ENCODE peak calls at places on chromosomes 2 and 18, in five cellular contexts. A is aorta; M is CD8-positive, alpha-beta T cell; P is GM23338; T is Peyer's patch. G is an unnamed sample. For H3K4me1, the result is how much of the 10 kb centered on the place peaks cover.

GRCh38 chr2:120983344-120983743 is 247.7 kb downstream of the GLI2 start:
- DNase-seq in T (peak), P (no peak), A (no peak), M (no peak), G (peak)

GRCh38 chr2:119338826-119339561 is 27.6 kb downstream of the C2orf76 start:
- DNase-seq in T (no peak), P (no peak), M (peak), A (peak), G (no peak)

GRCh38 chr2:240538031-240538780 is 19.6 kb downstream of the ANKMY1 start:
- DNase-seq in A (no peak), M (no peak), T (no peak), P (no peak), G (no peak)

GRCh38 chr2:118678985-118679384 is 168.5 kb downstream of the EN1 start:
- DNase-seq in M (no peak), P (no peak), A (no peak), T (no peak), G (no peak)

GRCh38 chr2:33014268-33014667 is 67.5 kb downstream of the LTBP1 start:
- DNase-seq in T (no peak), P (no peak), M (no peak), A (no peak), G (peak)

GRCh38 chr2:99974275-99974674 is 168.1 kb downstream of the AFF3 start:
- DNase-seq in M (no peak), T (no peak), A (no peak), P (no peak), G (no peak)

GRCh38 chr2:74599676-74600075 is 45.2 kb downstream of the DOK1 start:
- DNase-seq in M (no peak), T (no peak), A (no peak), P (no peak), G (no peak)

GRCh38 chr2:24491626-24492282 is 700 bp downstream of the NCOA1 start:
- DNase-seq in A (peak), T (peak), P (peak), M (peak), G (peak)

GRCh38 chr2:15595936-15596335 is 4.3 kb downstream of the DDX1 start:
- DNase-seq in T (no peak), P (no peak), A (no peak), M (no peak), G (no peak)

GRCh38 chr2:160388464-160389263 is 104.9 kb downstream of the RBMS1 start:
- DNase-seq in T (no peak), M (peak), A (peak), P (peak), G (no peak)

GRCh38 chr2:192828175-192828574 is 633.4 kb upstream of the TMEFF2 start:
- DNase-seq in A (no peak), M (no peak), P (no peak), T (no peak), G (no peak)

GRCh38 chr2:81087646-81088045 is 783.1 kb upstream of the LRRTM1 start:
- DNase-seq in A (no peak), P (no peak), T (no peak), M (no peak), G (no peak)

GRCh38 chr18:908631-909621 is 4.3 kb downstream of the ADCYAP1 start:
- DNase-seq in T (no peak), M (no peak), A (no peak), P (peak), G (no peak)

GRCh38 chr2:118791511-118791910 is 55.9 kb downstream of the EN1 start:
- DNase-seq in A (no peak), P (no peak), M (no peak), T (no peak), G (no peak)

GRCh38 chr2:48170281-48170680 is 264.0 kb upstream of the FBXO11 start:
- DNase-seq in M (no peak), T (no peak), P (no peak), A (no peak), G (no peak)

GRCh38 chr2:202660796-202661195 is 26.0 kb downstream of the FAM117B start:
- DNase-seq in P (no peak), M (no peak), T (no peak), A (no peak), G (no peak)

GRCh38 chr2:207746131-207746530 is 23.6 kb downstream of the FZD5 start:
- DNase-seq in A (peak), T (no peak), P (peak), M (no peak), G (peak)

GRCh38 chr18:74541703-74542555 is 7.6 kb downstream of the CNDP1 start:
- DNase-seq in P (no peak), T (peak), M (no peak), A (no peak), G (no peak)

GRCh38 chr2:120628248-120628647 is 107.4 kb upstream of the GLI2 start:
- DNase-seq in T (no peak), A (no peak), P (no peak), M (no peak), G (no peak)

GRCh38 chr2:195590866-195591215 is 66.2 kb upstream of the SLC39A10 start:
- DNase-seq in P (no peak), M (no peak), T (no peak), A (no peak), G (no peak)

GRCh38 chr2:225137971-225138370 is 95.7 kb upstream of the DOCK10 start:
- DNase-seq in T (no peak), M (no peak), P (no peak), A (no peak), G (no peak)

GRCh38 chr2:46939596-46940359 is 24.2 kb upstream of the MCFD2 start:
- DNase-seq in P (no peak), T (no peak), M (no peak), A (no peak), G (peak)

GRCh38 chr2:169080250-169081035 is 11.1 kb downstream of the DHRS9 start:
- DNase-seq in M (no peak), T (no peak), P (no peak), A (peak), G (no peak)

GRCh38 chr2:186611526-186611925 is 21.7 kb downstream of the ITGAV start:
- DNase-seq in M (no peak), P (no peak), A (no peak), T (no peak), G (no peak)

GRCh38 chr2:15177103-15177502 is 384.0 kb downstream of the NBAS start:
- DNase-seq in A (no peak), M (peak), T (no peak), P (no peak), G (no peak)

GRCh38 chr2:60764736-60765534 is 8.9 kb downstream of the PAPOLG start:
- DNase-seq in T (no peak), M (no peak), A (no peak), P (no peak), G (no peak)

DNA sequence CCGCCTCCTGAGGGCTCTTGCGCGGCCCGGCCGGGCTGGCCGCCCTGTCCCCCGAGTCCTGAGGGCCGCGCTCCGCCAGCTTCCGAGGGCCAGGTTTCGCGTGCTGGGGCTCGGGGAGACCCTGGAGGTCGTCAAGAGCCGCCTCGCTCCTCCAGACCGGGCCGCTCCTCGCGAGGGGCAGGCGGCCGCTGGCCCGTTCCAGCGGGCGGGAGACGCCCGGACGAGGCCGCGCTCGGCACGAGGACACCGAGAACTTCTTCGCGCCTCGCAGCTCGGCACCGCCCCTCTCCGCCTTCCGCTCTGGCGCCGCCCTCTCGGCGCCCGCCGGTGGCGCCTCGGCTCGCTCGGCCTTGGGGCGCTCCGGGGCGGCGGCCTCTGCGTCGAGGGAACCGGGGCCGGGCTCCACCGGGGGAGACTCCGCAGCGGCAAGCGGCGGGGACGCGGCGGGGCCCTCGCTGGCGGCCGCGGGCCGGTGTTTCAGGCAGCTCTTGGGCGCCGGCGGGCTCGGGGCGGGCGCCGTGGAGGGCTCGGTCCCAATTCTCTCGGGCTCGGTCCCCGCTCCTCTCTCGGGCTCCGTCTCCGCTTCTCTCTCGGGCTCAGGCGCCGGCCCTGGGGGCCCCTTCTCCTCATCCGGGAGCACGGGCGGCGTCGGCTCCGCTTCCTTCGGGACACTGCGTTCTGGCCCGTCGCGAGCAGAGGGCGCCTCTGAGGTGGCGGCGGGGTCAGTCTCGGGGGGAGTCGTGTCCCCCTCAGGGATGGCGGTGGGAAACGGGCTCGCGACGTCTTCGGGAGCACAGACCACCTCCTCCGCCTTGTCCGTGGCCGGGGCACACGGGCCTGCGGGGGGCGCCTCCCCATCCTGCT is 91.6 kb upstream of the MGAT4A start:
- DNase-seq in T (peak), A (peak), M (peak), P (peak), G (no peak)
- H3K4me1 ChIP-seq in T (under half), A (under half), M (under half), P (under half), G (under half)

GRCh38 chr2:10078704-10079191 is 1.5 kb downstream of the CYS1 start:
- DNase-seq in M (no peak), P (no peak), T (no peak), A (no peak), G (no peak)
- H3K4me3 ChIP-seq in M (peak), P (peak), T (peak), A (peak), G (peak)

DNA sequence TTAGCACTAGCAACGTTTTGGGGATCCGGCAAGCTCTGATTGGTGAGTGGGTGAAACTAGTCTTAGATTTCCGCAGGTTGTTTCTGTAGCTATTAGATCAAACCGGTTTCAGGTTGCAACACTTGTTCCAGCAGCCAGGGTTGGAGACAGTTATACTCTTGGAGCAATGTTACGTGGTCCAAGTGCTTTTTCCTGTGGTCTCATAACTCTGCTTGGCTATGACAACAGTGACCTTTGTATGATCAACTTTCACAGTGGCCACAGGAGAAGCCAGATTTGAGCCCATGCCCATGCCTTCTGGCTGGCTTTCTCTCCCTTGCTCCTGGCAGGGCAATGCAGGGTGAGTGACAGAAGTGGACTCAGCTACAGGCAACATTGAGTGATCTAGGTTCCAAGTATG is 84.5 kb upstream of the TAF1B start:
- DNase-seq in A (no peak), M (no peak), P (no peak), T (no peak), G (peak)
- H3K4me1 ChIP-seq in A (under half), M (under half), P (under half), T (under half), G (under half)

GRCh38 chr2:237413293-237414055 is 490 bp downstream of the COL6A3 start:
- DNase-seq in A (no peak), T (no peak), P (no peak), M (no peak), G (no peak)

GRCh38 chr2:237412646-237413292 is 1.2 kb downstream of the COL6A3 start:
- DNase-seq in A (no peak), P (no peak), M (no peak), T (no peak), G (no peak)

GRCh38 chr2:237408280-237408679 is 5.7 kb downstream of the COL6A3 start:
- DNase-seq in M (no peak), T (no peak), A (peak), P (no peak), G (no peak)

GRCh38 chr2:237411683-237412349 is 2.1 kb downstream of the COL6A3 start:
- DNase-seq in T (no peak), P (peak), A (no peak), M (no peak), G (peak)

DNA sequence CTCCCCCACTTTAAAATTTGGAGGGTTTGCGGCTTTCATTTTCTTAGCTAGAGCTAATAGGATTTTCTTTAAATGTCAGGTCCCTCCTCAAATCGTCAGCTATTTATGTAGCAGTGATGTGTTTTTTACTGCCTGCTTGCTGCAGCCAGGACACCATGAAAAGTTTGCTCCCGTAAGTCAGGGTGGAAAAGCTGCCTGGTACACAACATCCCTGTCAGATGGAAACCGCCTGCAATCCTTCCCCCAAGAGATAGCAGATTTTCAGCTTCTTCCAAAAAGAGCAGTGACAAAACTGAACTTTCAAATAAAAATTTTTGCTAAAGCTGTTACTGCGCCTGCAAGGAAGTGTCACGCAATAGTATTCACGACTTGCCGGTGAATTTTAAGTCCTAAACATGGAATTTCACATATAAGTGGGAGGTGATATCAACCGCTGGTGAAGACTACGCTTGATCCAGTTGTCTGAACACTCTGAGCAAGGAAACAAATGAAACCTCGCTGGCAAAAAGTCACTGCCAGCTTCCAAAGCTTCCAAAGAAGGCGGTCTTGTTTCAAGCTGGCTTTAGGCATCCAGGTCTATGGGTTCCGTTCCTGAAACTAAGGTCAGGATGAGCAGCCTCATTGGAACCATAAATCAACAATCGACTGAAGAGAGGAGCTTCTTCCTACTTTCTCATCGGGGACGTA is 2.9 kb downstream of the COL6A3 start:
- DNase-seq in M (no peak), T (no peak), A (no peak), P (no peak), G (no peak)
- H3K4me3 ChIP-seq in M (no peak), T (peak), A (peak), P (no peak), G (no peak)

GRCh38 chr2:3147641-3148530 is 229.7 kb downstream of the EIPR1 start:
- DNase-seq in M (no peak), A (no peak), P (no peak), T (no peak), G (no peak)

GRCh38 chr2:3148716-3149115 is 228.9 kb downstream of the EIPR1 start:
- DNase-seq in P (no peak), T (no peak), M (no peak), A (no peak), G (no peak)

GRCh38 chr2:3151153-3151918 is 226.3 kb downstream of the EIPR1 start:
- DNase-seq in P (no peak), A (no peak), T (no peak), M (no peak), G (peak)

GRCh38 chr2:3146772-3147640 is 230.6 kb downstream of the EIPR1 start:
- DNase-seq in T (no peak), A (no peak), M (no peak), P (no peak), G (no peak)

GRCh38 chr2:3149441-3150217 is 228.0 kb downstream of the EIPR1 start:
- DNase-seq in T (no peak), P (no peak), A (no peak), M (no peak), G (no peak)
- H3K4me1 ChIP-seq in T (under half), P (under half), A (under half), M (under half), G (under half)

GRCh38 chr2:44789971-44790721 is 151.4 kb upstream of the SIX3 start:
- DNase-seq in M (no peak), T (no peak), A (no peak), P (peak), G (no peak)
- H3K4me3 ChIP-seq in M (no peak), T (no peak), A (no peak), P (peak), G (no peak)